ENCODE peak calls at places on chromosomes 5 and 9, in four cellular contexts. P is neural crest cell, M is NCI-H1417 treated with DMSO at 0.1 percent for 48 hours, H is progenitor cell of endocrine pancreas. R is an unnamed sample.

GRCh38 chr9:119375892-119376291 is 6.7 kb upstream of the BRINP1 start:
- DNase-seq in P (peak; percentile 44), M (no peak), H (peak; percentile 16), R (no peak)

GRCh38 chr9:68841292-68842052 is 136.4 kb downstream of the PIP5K1B start:
- DNase-seq in P (no peak), M (peak; percentile 24), H (no peak), R (no peak)

GRCh38 chr9:35538361-35539234 is 48.7 kb downstream of the RUSC2 start:
- DNase-seq in P (peak; percentile 57), M (no peak), H (peak; percentile 27), R (peak; percentile 78)

GRCh38 chr9:76127637-76128036 is 237.2 kb downstream of the PCSK5 start:
- DNase-seq in P (no peak), M (no peak), H (no peak), R (no peak)

GRCh38 chr9:98326402-98327248 is 71.2 kb upstream of the TBC1D2 start:
- DNase-seq in P (no peak), M (no peak), H (no peak), R (no peak)

GRCh38 chr5:36696059-36696673 is 89.8 kb downstream of the SLC1A3 start:
- DNase-seq in P (peak; percentile 45), M (no peak), H (peak; percentile 46), R (no peak)

GRCh38 chr5:97231025-97231636 is 48.1 kb upstream of the RIOK2 start:
- DNase-seq in P (peak; percentile 39), M (no peak), H (no peak), R (no peak)

GRCh38 chr9:90848866-90849265 is 47.2 kb downstream of the SYK start:
- DNase-seq in P (no peak), M (no peak), H (no peak), R (no peak)

GRCh38 chr5:96177303-96177869 is 215.7 kb upstream of the ELL2 start:
- DNase-seq in P (no peak), M (no peak), H (no peak), R (no peak)

GRCh38 chr5:121870489-121870888 is 18.8 kb downstream of the FTMT start:
- DNase-seq in P (no peak), M (no peak), H (no peak), R (no peak)

GRCh38 chr5:124176692-124177091 is 569.7 kb downstream of the ZNF608 start:
- DNase-seq in P (no peak), M (no peak), H (no peak), R (no peak)